ENCODE peak calls at places on chromosomes 13 and 19, in five cellular contexts. E is AG20443; R is GM04504; D is activated CD8-positive, alpha-beta memory T cell treated with anti-CD3 and anti-CD28 coated beads for 24 hours; W is COR-L47. C is an unnamed sample.

GRCh38 chr13:94987869-94988268 is 275.5 kb upstream of the SOX21 start:
- DNase-seq in W (no peak), D (no peak), E (no peak), R (no peak), C (no peak)

GRCh38 chr13:99045396-99045795 is 67.5 kb upstream of the DOCK9 start:
- DNase-seq in D (no peak), W (no peak), R (no peak), E (no peak), C (no peak)

GRCh38 chr19:6103217-6103644 is 7.1 kb downstream of the RFX2 start:
- DNase-seq in R (peak; percentile 95), E (peak; percentile 87), W (no peak), D (no peak), C (no peak)

GRCh38 chr13:90846956-90847355 is 500.5 kb upstream of the MIR17HG start:
- DNase-seq in D (no peak), W (no peak), E (no peak), R (no peak), C (no peak)

GRCh38 chr13:98508280-98509074 is 68.4 kb downstream of the STK24 start:
- DNase-seq in W (no peak), E (peak; percentile 57), R (no peak), D (no peak), C (no peak)

GRCh38 chr19:31705656-31706055 is 356.4 kb upstream of the TSHZ3 start:
- DNase-seq in R (no peak), D (no peak), E (no peak), W (no peak), C (no peak)

GRCh38 chr13:29969286-29969685 is 118.9 kb upstream of the UBL3 start:
- DNase-seq in W (no peak), E (peak; percentile 88), D (no peak), R (peak; percentile 83), C (no peak)

GRCh38 chr19:55644842-55645511 is 1.5 kb downstream of the ZNF581 start:
- DNase-seq in W (no peak), E (no peak), R (no peak), D (no peak), C (no peak)

GRCh38 chr13:112825875-112826274 is 136.0 kb downstream of the ATP11A start:
- DNase-seq in R (no peak), E (no peak), D (no peak), W (no peak), C (no peak)

GRCh38 chr19:49651871-49652722 is 10.1 kb downstream of the SCAF1 start:
- DNase-seq in W (no peak), E (no peak), R (no peak), D (no peak), C (no peak)

GRCh38 chr19:49954092-49954825 is 6.7 kb downstream of the SIGLEC11 start:
- DNase-seq in R (peak; percentile 9), D (no peak), E (no peak), W (no peak), C (peak; percentile 31)

GRCh38 chr19:870314-870713 is 10.8 kb downstream of the CFD start:
- DNase-seq in R (no peak), E (no peak), D (no peak), W (no peak), C (no peak)

GRCh38 chr19:10805075-10805757 is 30.8 kb downstream of the TMED1 start:
- DNase-seq in E (no peak), D (no peak), W (no peak), R (no peak), C (no peak)

GRCh38 chr19:48393559-48394330 is at the start of gene GRIN2D:
- DNase-seq in W (peak; percentile 18), R (no peak), D (peak; percentile 70), E (no peak), C (no peak)

GRCh38 chr13:106117640-106118039 is 417.8 kb downstream of the EFNB2 start:
- DNase-seq in E (no peak), D (no peak), W (no peak), R (no peak), C (no peak)

GRCh38 chr13:51004918-51005460 is 95.4 kb downstream of the RNASEH2B start:
- DNase-seq in W (no peak), D (no peak), R (no peak), E (no peak), C (no peak)

GRCh38 chr19:35380450-35381124 is 9.7 kb downstream of the GPR42 start:
- DNase-seq in R (no peak), D (no peak), W (no peak), E (no peak), C (no peak)

GRCh38 chr13:43908156-43909126 is 28.7 kb downstream of the LACC1 start:
- DNase-seq in D (no peak), E (peak; percentile 17), W (peak; percentile 48), R (peak; percentile 23), C (peak; percentile 60)